ENCODE peak calls at places on chromosomes 1 and 21, in ten cellular contexts. I, C, O, K, J, P, H, L, G and R are unnamed samples.
A peak's percentile ranks its signal among the peaks of the same experiment; 100 is the strongest.

GRCh38 chr1:93556291-93556690 is 108.4 kb downstream of the FNBP1L start:
- DNase-seq in G (no peak), L (no peak), K (no peak), I (peak; percentile 51), C (no peak), P (no peak), H (peak; percentile 22), J (no peak), O (no peak), R (no peak)

GRCh38 chr1:2151252-2151651 is 43.3 kb downstream of the FAAP20 start:
- DNase-seq in K (no peak), C (no peak), P (no peak), J (no peak), L (peak; percentile 60), O (no peak), H (no peak), G (no peak), I (no peak), R (no peak)

GRCh38 chr21:46050651-46051378 is 47.1 kb upstream of the COL6A2 start:
- DNase-seq in J (no peak), O (no peak), G (peak; percentile 69), I (no peak), C (no peak), P (no peak), H (no peak), L (no peak), K (no peak), R (no peak)

GRCh38 chr1:158112994-158113758 is 67.5 kb upstream of the CD1D start:
- DNase-seq in L (peak; percentile 35), J (peak; percentile 54), O (peak; percentile 65), I (peak; percentile 18), G (no peak), C (peak; percentile 76), K (no peak), P (peak; percentile 82), H (peak; percentile 49), R (peak; percentile 70)

GRCh38 chr1:41683681-41684500 is 199.4 kb upstream of the EDN2 start:
- DNase-seq in O (no peak), G (no peak), L (no peak), H (no peak), K (no peak), C (no peak), P (no peak), J (no peak), I (no peak), R (no peak)

GRCh38 chr1:161954466-161954865 is 69.2 kb downstream of the OLFML2B start:
- DNase-seq in H (no peak), K (no peak), G (no peak), I (no peak), L (peak; percentile 23), J (no peak), P (no peak), C (no peak), O (no peak), R (no peak)

GRCh38 chr1:86507935-86508582 is 38.8 kb upstream of the CLCA4 start:
- DNase-seq in G (peak; percentile 74), K (no peak), I (no peak), C (peak; percentile 63), L (peak; percentile 74), P (peak; percentile 54), J (peak; percentile 34), O (peak; percentile 24), H (no peak), R (peak; percentile 12)

GRCh38 chr1:234409328-234409727 is 36.1 kb downstream of the COA6 start:
- DNase-seq in H (no peak), L (peak; percentile 24), P (no peak), I (no peak), J (no peak), O (no peak), C (no peak), G (no peak), K (no peak), R (no peak)

GRCh38 chr1:208654241-208654640 is 410.1 kb upstream of the PLXNA2 start:
- DNase-seq in G (no peak), I (no peak), O (peak; percentile 14), K (no peak), P (peak; percentile 85), C (peak; percentile 72), J (no peak), L (peak; percentile 41), H (peak; percentile 8), R (peak; percentile 17)

GRCh38 chr1:25795955-25796806 is 3.8 kb upstream of the SELENON start:
- DNase-seq in L (no peak), J (no peak), C (no peak), O (no peak), G (no peak), P (no peak), H (no peak), K (no peak), I (peak; percentile 72), R (no peak)

GRCh38 chr1:38071530-38072266 is 25.1 kb upstream of the POU3F1 start:
- DNase-seq in P (no peak), H (no peak), I (no peak), K (no peak), G (no peak), C (peak; percentile 66), J (no peak), L (peak; percentile 81), O (no peak), R (no peak)

GRCh38 chr1:101474039-101474665 is 237.3 kb downstream of the S1PR1 start:
- DNase-seq in O (peak; percentile 21), L (peak; percentile 20), G (no peak), P (peak; percentile 69), C (peak; percentile 82), H (peak; percentile 4), K (no peak), I (no peak), J (peak; percentile 16), R (peak; percentile 22)

GRCh38 chr1:6515771-6516170 is 24.3 kb upstream of the PLEKHG5 start:
- DNase-seq in O (no peak), I (no peak), C (no peak), H (no peak), G (no peak), P (no peak), K (no peak), L (no peak), J (no peak), R (no peak)

GRCh38 chr1:175341631-175342429 is 149.3 kb upstream of the KIAA0040 start:
- DNase-seq in C (no peak), K (no peak), O (no peak), P (no peak), G (no peak), L (no peak), J (no peak), H (no peak), I (peak; percentile 55), R (no peak)

GRCh38 chr1:175343945-175344344 is 151.4 kb upstream of the KIAA0040 start:
- DNase-seq in O (no peak), G (no peak), L (no peak), I (no peak), K (no peak), J (no peak), P (peak; percentile 11), C (peak; percentile 11), H (no peak), R (no peak)

DNA sequence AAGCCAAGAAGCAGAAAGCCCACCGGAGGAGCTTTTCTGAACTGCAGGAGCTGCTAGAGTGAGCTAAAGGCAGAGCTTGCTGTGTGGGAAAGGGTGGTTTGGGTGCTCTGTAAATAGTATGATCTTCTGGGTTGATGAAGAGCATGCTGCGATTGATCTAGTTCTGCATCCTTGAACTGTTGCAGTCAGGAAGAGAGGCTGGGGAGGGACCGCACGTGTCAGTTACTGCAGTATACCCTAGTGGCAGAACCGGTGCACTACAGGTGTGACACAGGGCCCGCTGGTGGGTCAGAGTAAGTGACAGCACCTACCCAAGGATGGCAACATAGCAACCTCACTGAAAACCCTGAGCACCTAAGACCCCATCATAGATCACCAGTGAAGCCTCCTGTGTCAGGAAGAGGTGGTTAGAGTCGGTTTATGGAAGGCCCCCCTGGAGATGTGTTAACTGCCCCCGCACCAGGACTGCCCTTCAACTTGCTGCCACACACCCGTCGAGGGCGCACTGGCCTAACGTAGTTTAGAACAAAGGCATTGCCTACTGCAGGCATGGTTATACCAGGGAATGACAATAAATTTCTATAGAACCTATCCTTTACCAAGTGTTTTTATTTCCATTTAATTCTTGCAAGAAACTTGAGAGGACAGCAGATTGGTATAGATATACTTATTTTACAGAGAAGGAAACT is 146.0 kb upstream of the KIAA0040 start:
- DNase-seq in L (no peak), K (no peak), J (peak; percentile 68), C (peak; percentile 87), P (peak; percentile 73), I (peak; percentile 27), O (peak; percentile 85), G (no peak), H (no peak), R (peak; percentile 72)
- TF ChIP-seq CTCF in L (peak; percentile 23), K (no peak), J (peak; percentile 52), C (peak; percentile 72), P (peak; percentile 73), I (peak; percentile 42), O (peak; percentile 84), G (no peak), H (no peak), R (peak; percentile 85)

GRCh38 chr1:104648269-104648691 is 898.6 kb downstream of the AMY1C start:
- DNase-seq in C (peak; percentile 72), I (no peak), P (peak; percentile 59), L (peak; percentile 13), G (no peak), O (no peak), K (no peak), J (no peak), H (peak; percentile 10), R (peak; percentile 12)
- TF ChIP-seq CTCF in C (peak; percentile 74), I (peak; percentile 12), P (peak; percentile 69), L (peak; percentile 45), G (no peak), O (peak; percentile 35), K (peak; percentile 26), J (peak; percentile 42), H (peak; percentile 36), R (peak; percentile 48)

DNA sequence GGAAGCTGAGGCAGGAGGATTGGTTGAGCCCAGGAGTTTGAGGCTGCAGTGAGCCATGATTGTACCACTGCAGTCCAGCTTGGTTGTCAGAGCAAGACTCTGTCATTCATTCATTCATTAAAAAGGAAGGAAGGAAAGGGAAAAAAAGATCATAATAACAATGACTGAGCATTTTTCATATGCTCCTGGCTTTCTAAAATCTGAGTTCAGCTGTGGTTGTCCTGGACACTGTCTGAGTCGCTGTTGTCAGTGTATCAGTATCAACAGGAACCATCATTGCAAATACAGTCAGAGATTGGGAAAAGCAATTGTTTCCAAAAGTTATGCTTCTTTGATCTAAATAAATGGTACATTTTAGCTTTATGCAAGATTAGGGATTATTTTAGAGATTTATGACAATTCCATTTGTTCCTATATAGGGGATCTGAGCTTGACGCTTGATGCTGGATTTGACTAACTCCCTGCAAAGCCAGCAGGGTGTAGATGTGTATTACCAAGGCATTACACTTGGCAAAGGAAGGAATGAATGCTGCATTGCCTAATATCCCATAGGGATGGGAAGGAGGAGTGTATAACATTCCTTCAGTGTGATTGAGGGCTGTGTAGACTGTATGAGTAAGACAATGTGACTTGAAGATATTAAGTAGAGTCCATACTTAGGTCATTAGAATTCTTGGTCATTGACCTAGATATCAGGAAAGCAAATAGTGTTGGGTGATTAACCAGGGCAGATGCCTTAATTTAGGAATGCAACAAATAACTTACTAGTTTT is 100.2 kb downstream of the DISP1 start:
- DNase-seq in H (peak; percentile 36), J (no peak), I (no peak), O (no peak), C (no peak), K (no peak), G (no peak), P (no peak), L (peak; percentile 86), R (no peak)
- TF ChIP-seq CTCF in H (no peak), J (no peak), I (no peak), O (no peak), C (no peak), K (no peak), G (no peak), P (no peak), L (peak; percentile 15), R (no peak)

GRCh38 chr1:221741971-221742554 is at the start of gene DUSP10:
- DNase-seq in L (peak; percentile 100), J (peak; percentile 100), H (peak; percentile 100), P (peak; percentile 99), O (peak; percentile 99), C (peak; percentile 100), I (peak; percentile 99), G (peak; percentile 100), K (peak; percentile 99), R (peak; percentile 94)
- TF ChIP-seq CTCF in L (peak; percentile 35), J (no peak), H (no peak), P (no peak), O (no peak), C (no peak), I (no peak), G (no peak), K (no peak), R (no peak)